ENCODE peak calls at places on chromosomes 1 and 21, in seven cellular contexts. R is HepG2, A is SK-N-SH, M is HCT116, K is GM23338, U is K562, Q is GM12878. O is an unnamed sample. For H3K4me1 and H3K27me3, the result is how much of the 10 kb centered on the place peaks cover.

GRCh38 chr1:95503371-95504145 is 269.5 kb downstream of the RWDD3 start:
- DNase-seq in R (no peak), U (no peak), A (no peak), M (no peak), K (no peak), Q (no peak), O (no peak)

GRCh38 chr21:43210454-43211084 is 41.8 kb downstream of the CRYAA start:
- DNase-seq in Q (no peak), U (no peak), R (no peak), A (no peak), M (no peak), K (no peak), O (no peak)

GRCh38 chr1:85202092-85202863 is 1.5 kb upstream of the SYDE2 start:
- DNase-seq in A (no peak), M (no peak), Q (no peak), R (no peak), U (no peak), K (peak), O (no peak)

GRCh38 chr21:46227811-46228344 is 696 bp downstream of the LSS start:
- DNase-seq in K (peak), M (no peak), A (no peak), Q (no peak), U (no peak), R (no peak), O (no peak)

GRCh38 chr1:185862235-185862634 is 128.0 kb downstream of the HMCN1 start:
- DNase-seq in Q (no peak), M (no peak), K (no peak), R (no peak), A (no peak), U (no peak), O (no peak)

GRCh38 chr1:177122869-177123268 is 41.6 kb downstream of the ASTN1 start:
- DNase-seq in U (no peak), M (no peak), R (no peak), K (no peak), Q (no peak), A (no peak), O (no peak)

GRCh38 chr21:41726970-41727783 is 39.7 kb downstream of the RIPK4 start:
- DNase-seq in Q (no peak), U (no peak), M (peak), K (no peak), A (no peak), R (peak), O (no peak)

GRCh38 chr21:45638707-45639106 is 4.8 kb upstream of the PCBP3 start:
- DNase-seq in M (no peak), A (no peak), U (no peak), R (no peak), Q (no peak), K (no peak), O (no peak)

GRCh38 chr1:52579415-52579814 is 22.8 kb upstream of the GPX7 start:
- DNase-seq in Q (no peak), U (no peak), K (no peak), A (no peak), M (no peak), R (peak), O (no peak)

GRCh38 chr21:46091631-46092025 is 6.3 kb upstream of the COL6A2 start:
- DNase-seq in K (no peak), M (no peak), Q (no peak), U (no peak), A (no peak), R (no peak), O (no peak)

GRCh38 chr1:3049905-3050304 is 19.1 kb upstream of the PRDM16 start:
- DNase-seq in U (no peak), A (no peak), K (no peak), R (no peak), Q (no peak), M (no peak), O (no peak)

GRCh38 chr1:9204156-9204720 is 30.3 kb upstream of the H6PD start:
- DNase-seq in A (no peak), R (no peak), Q (no peak), M (no peak), K (no peak), U (no peak), O (no peak)

GRCh38 chr1:55375617-55376258 is 160.6 kb upstream of the USP24 start:
- DNase-seq in U (peak), M (peak), R (peak), Q (no peak), K (peak), A (peak), O (peak)

GRCh38 chr1:183105449-183105848 is 80.6 kb upstream of the LAMC2 start:
- DNase-seq in A (no peak), R (no peak), K (no peak), U (no peak), M (no peak), Q (no peak), O (no peak)

GRCh38 chr1:204319027-204319426 is 40.7 kb downstream of the PLEKHA6 start:
- DNase-seq in Q (no peak), R (no peak), K (no peak), M (no peak), A (no peak), U (no peak), O (no peak)

GRCh38 chr1:165856606-165857005 is 29.2 kb downstream of the UCK2 start:
- DNase-seq in M (no peak), R (no peak), Q (no peak), U (no peak), A (no peak), K (no peak), O (no peak)

GRCh38 chr1:172609528-172609927 is 49.4 kb upstream of the FASLG start:
- DNase-seq in K (peak), U (peak), Q (no peak), A (no peak), M (no peak), R (peak), O (no peak)

GRCh38 chr1:24536391-24536840 is 19.5 kb upstream of the NCMAP start:
- DNase-seq in A (peak), U (no peak), R (peak), M (peak), Q (peak), K (no peak), O (no peak)

GRCh38 chr1:29939086-29939485 is 702.8 kb downstream of the PTPRU start:
- DNase-seq in A (no peak), M (no peak), R (no peak), Q (no peak), K (no peak), U (no peak), O (peak)

GRCh38 chr1:60863131-60863530 is 219.2 kb upstream of the NFIA start:
- DNase-seq in U (no peak), R (no peak), M (no peak), A (no peak), Q (no peak), K (no peak), O (no peak)

GRCh38 chr1:25134801-25135585 is 97.3 kb downstream of the SYF2 start:
- DNase-seq in U (peak), A (no peak), R (no peak), K (no peak), M (no peak), Q (no peak), O (no peak)

GRCh38 chr1:210335001-210335400 is 6.3 kb downstream of the HHAT start:
- DNase-seq in M (no peak), R (no peak), K (no peak), Q (no peak), A (no peak), U (no peak), O (no peak)

GRCh38 chr1:245888809-245889208 is 618.3 kb downstream of the SMYD3 start:
- DNase-seq in R (peak), A (no peak), M (peak), K (peak), U (no peak), Q (peak), O (peak)

GRCh38 chr1:203290261-203291089 is 14.8 kb upstream of the BTG2 start:
- DNase-seq in M (no peak), U (peak), A (peak), Q (no peak), K (peak), R (peak), O (no peak)

GRCh38 chr1:233242827-233243483 is 52.6 kb downstream of the PCNX2 start:
- DNase-seq in M (no peak), K (no peak), Q (no peak), U (no peak), A (no peak), R (no peak), O (no peak)

GRCh38 chr1:15028117-15028516 is 125.4 kb upstream of the TMEM51 start:
- DNase-seq in R (no peak), Q (no peak), M (no peak), A (no peak), K (no peak), U (no peak), O (no peak)

GRCh38 chr1:46363121-46363520 is 22.5 kb downstream of the NSUN4 start:
- DNase-seq in A (no peak), U (no peak), K (no peak), M (no peak), R (no peak), Q (no peak), O (no peak)

GRCh38 chr1:21341022-21341421 is 50.8 kb upstream of the ECE1 start:
- DNase-seq in R (no peak), U (no peak), Q (no peak), M (no peak), K (no peak), A (peak), O (no peak)

GRCh38 chr1:165877940-165878556 is 50.6 kb downstream of the UCK2 start:
- DNase-seq in M (no peak), R (no peak), Q (peak), A (no peak), K (no peak), U (no peak), O (no peak)

GRCh38 chr1:210499956-210500355 is 171.3 kb downstream of the HHAT start:
- DNase-seq in R (no peak), A (no peak), K (no peak), U (no peak), Q (no peak), M (no peak), O (no peak)

GRCh38 chr21:44736291-44737004 is 25.1 kb upstream of the TSPEAR start:
- DNase-seq in Q (no peak), U (no peak), A (no peak), R (peak), M (no peak), K (no peak), O (no peak)

GRCh38 chr21:38596264-38597042 is 98.2 kb upstream of the ERG start:
- DNase-seq in K (no peak), A (no peak), R (peak), Q (no peak), U (no peak), M (no peak), O (no peak)

DNA sequence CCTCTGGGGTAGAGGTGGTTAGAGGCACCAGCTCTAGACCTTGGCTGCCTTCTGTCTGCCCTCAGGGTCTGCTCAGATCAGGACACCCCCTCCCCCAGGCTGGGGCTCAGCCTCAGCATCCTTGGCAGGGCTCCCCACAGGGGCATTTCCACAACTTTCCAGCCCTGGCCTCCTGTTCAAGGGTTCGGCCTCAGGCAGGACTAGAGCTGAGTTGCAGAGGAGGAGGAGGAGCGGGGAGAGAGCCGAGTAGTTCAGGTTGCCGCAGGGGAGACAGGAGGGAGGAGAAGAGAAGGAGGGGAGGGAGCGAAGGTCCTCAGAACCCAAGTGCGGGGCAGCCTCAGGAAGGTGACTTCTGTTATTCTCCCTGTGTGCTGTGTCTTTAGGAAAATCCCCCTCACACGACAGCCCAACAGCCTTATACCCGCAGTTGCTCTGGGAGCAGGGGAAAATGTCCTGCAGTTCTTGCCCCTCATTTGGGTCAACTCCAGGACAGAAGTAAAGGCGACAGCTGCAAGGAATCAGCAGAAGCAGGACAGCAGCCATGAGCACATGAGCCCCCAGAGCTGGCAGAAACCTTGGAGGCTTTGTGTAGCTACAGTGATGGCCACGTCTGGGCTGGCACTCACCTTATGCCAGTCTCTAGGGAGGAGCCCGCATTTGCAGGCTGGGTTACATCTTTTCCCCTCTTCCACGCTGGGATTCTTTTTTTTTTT is 46.5 kb upstream of the TENT5B start:
- DNase-seq in A (no peak), R (no peak), U (no peak), Q (no peak), M (no peak), K (peak), O (no peak)
- TF ChIP-seq REST in A (no peak), R (no peak), U (no peak), Q (no peak), M (no peak), K (no peak), O (no peak)

DNA sequence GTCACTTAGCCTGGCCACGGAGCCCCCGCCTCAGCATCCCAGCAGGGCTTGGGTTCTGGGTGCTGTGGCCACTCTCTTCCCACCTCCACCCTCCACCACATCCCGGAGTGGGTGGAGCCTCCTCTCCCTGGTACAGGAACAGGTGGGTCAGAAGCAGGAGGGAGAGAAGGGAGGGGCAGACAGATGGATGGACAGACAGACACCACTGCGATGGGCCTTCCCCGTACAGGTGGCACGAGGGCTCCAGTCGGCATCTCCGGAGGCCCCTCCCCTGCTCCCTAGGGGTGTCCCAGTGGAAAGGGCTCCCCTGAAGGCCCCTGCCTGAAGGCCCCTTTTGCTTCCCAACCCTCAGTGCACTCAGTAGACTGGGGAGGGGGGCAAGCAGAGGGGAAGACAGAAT is 96.9 kb upstream of the TARDBP start:
- DNase-seq in A (no peak), M (no peak), Q (no peak), U (no peak), R (no peak), K (no peak), O (no peak)
- H3K4me1 ChIP-seq in A (under half), M (under half), Q (under half), U (under half), R (under half), K (under half), O (under half)

GRCh38 chr1:222754386-222755139 is 17.6 kb downstream of the FAM177B start:
- DNase-seq in Q (no peak), R (no peak), A (no peak), U (no peak), K (no peak), M (no peak), O (peak)
- H3K27me3 ChIP-seq in Q (under half), R (under half), A (under half), U (under half), K (under half), M (under half), O (under half)

GRCh38 chr1:209150114-209150513 is 433.4 kb upstream of the CAMK1G start:
- DNase-seq in M (no peak), K (peak), U (no peak), Q (no peak), R (peak), A (no peak), O (no peak)
- TF ChIP-seq REST in M (peak), K (peak), U (no peak), Q (peak), R (peak), A (peak), O (peak)

O was measured in Panc1.